ENCODE peak calls at places on chromosomes 4 and X, in four cellular contexts. H is body of pancreas, K is tibial artery, B is GM23338. A is an unnamed sample. For H3K4me1, the result is how much of the 10 kb centered on the place peaks cover.

GRCh38 chrX:16727637-16728036 is 8.2 kb downstream of the SYAP1 start:
- DNase-seq in K (no peak), B (no peak), H (no peak), A (no peak)

GRCh38 chr4:104490096-104490769 is 4.5 kb downstream of the CXXC4 start:
- DNase-seq in B (peak), K (no peak), H (peak), A (no peak)

GRCh38 chrX:121000589-121000988 is 15.0 kb upstream of the CT47A1 start:
- DNase-seq in K (no peak), B (peak), H (no peak), A (no peak)

GRCh38 chr4:98447648-98448047 is 186.5 kb downstream of the RAP1GDS1 start:
- DNase-seq in H (no peak), K (no peak), B (peak), A (no peak)

GRCh38 chr4:125323547-125324100 is 8.9 kb downstream of the FAT4 start:
- DNase-seq in K (no peak), B (no peak), H (no peak), A (no peak)

GRCh38 chrX:150692837-150693781 is at the start of gene MTMR1:
- DNase-seq in K (no peak), B (peak), H (peak), A (no peak)

GRCh38 chrX:33014949-33015348 is 196.4 kb downstream of the DMD start:
- DNase-seq in B (no peak), H (no peak), K (no peak), A (no peak)

GRCh38 chr4:110900206-110900769 is 277.4 kb upstream of the PITX2 start:
- DNase-seq in B (no peak), K (no peak), H (no peak), A (no peak)

GRCh38 chr4:126727461-126727860 is 905.3 kb upstream of the INTU start:
- DNase-seq in B (no peak), K (no peak), H (no peak), A (no peak)

GRCh38 chr4:128006592-128006991 is 41.4 kb downstream of the ABHD18 start:
- DNase-seq in H (no peak), K (no peak), B (no peak), A (no peak)

GRCh38 chrX:68945603-68946228 is 116.9 kb downstream of the EFNB1 start:
- DNase-seq in K (no peak), B (peak), H (no peak), A (no peak)

GRCh38 chrX:104130808-104131207 is 18.5 kb downstream of the ZCCHC18 start:
- DNase-seq in B (no peak), H (no peak), K (no peak), A (no peak)

GRCh38 chrX:150558424-150558823 is 10.0 kb upstream of the MTM1 start:
- DNase-seq in H (no peak), K (no peak), B (no peak), A (no peak)

GRCh38 chr4:41177016-41177415 is 37.3 kb downstream of the APBB2 start:
- DNase-seq in K (no peak), H (no peak), B (no peak), A (no peak)

GRCh38 chr4:41174444-41174843 is 39.9 kb downstream of the APBB2 start:
- DNase-seq in K (no peak), H (no peak), B (no peak), A (no peak)

GRCh38 chr4:41178372-41179085 is 35.8 kb downstream of the APBB2 start:
- DNase-seq in B (no peak), H (no peak), K (no peak), A (no peak)

GRCh38 chr4:41179086-41179374 is 35.3 kb downstream of the APBB2 start:
- DNase-seq in H (no peak), B (no peak), K (no peak), A (no peak)

DNA sequence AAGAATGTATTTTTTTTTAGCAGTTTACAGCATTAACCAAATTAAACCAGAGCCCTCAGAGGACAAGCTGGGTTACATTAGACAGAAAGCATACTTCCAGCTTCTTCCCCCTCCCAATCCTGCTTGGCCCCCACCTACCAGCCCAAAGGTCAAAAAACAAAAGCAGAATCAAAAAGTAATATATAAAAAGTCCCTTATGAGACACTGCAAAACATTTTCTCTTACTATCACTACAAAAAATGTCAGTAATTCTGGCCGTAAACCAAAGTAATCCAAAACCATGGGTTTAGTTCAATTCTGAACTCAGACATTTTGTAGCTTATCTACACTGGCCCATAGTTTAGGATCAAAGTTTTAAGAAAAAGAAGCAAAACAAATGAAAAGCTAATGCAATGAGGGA is 38.0 kb downstream of the APBB2 start:
- DNase-seq in H (no peak), B (no peak), K (no peak), A (no peak)
- H3K4me1 ChIP-seq in H (under half), B (under half), K (under half), A (under half)

DNA sequence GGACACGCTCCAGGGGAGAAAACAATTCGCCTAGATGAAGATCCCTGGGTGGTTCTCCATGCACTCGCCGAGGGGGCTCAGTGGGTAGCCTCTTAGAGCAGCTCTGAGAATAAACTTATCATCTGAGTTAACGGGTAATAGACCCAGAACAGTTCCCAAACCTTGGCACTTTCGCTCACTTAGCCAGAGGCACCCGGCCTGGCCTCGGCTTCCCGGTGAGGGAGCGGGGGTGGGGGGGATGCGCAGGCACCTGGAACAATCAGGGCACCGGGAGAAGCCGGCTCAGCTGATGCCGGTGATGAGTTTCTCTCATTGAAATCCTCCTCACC is 405 bp upstream of the ZAR1 start:
- DNase-seq in K (no peak), B (peak), H (no peak), A (no peak)
- H3K4me3 ChIP-seq in K (peak), B (peak), H (no peak), A (peak)

GRCh38 chr4:94446386-94446785 is 5.4 kb upstream of the PDLIM5 start:
- DNase-seq in B (no peak), K (no peak), H (no peak), A (no peak)
- H3K27ac ChIP-seq in B (no peak), K (peak), H (no peak), A (peak)

GRCh38 chr4:791201-791865 is 34.6 kb downstream of the CPLX1 start:
- DNase-seq in H (no peak), B (no peak), K (no peak), A (no peak)
- H3K4me1 ChIP-seq in H (under half), B (under half), K (under half), A (under half)

GRCh38 chr4:26342328-26343040 is 21.7 kb downstream of the RBPJ start:
- DNase-seq in K (no peak), H (no peak), B (no peak), A (no peak)
- H3K4me3 ChIP-seq in K (no peak), H (no peak), B (no peak), A (no peak)